ENCODE peak calls at places on chromosomes 13 and 19, in seven cellular contexts. H is right lobe of liver, Z is lower lobe of right lung, O is osteoblast, P is tibial nerve, A is ovary, U is GM12878. W is an unnamed sample.

GRCh38 chr19:22784051-22784450 is at the start of gene ZNF99:
- DNase-seq in H (peak; percentile 23), Z (no peak), O (no peak), P (peak; percentile 59), A (peak; percentile 42), U (no peak), W (peak; percentile 79)

GRCh38 chr19:13784731-13785452 is 10.4 kb upstream of the ZSWIM4 start:
- DNase-seq in H (peak; percentile 83), Z (peak; percentile 89), O (peak; percentile 82), P (peak; percentile 60), A (peak; percentile 84), U (no peak), W (peak; percentile 88)

GRCh38 chr19:30076751-30077670 is 135.0 kb downstream of the URI1 start:
- DNase-seq in H (no peak), Z (no peak), O (peak; percentile 64), P (no peak), A (peak; percentile 13), U (no peak), W (peak; percentile 43)

GRCh38 chr13:110308377-110309158 is 1.5 kb downstream of the COL4A2 start:
- DNase-seq in H (no peak), Z (no peak), O (peak; percentile 89), P (peak; percentile 53), A (peak; percentile 60), U (no peak), W (no peak)

GRCh38 chr13:73072501-73072900 is 13.7 kb downstream of the KLF5 start:
- DNase-seq in H (no peak), Z (no peak), O (no peak), P (no peak), A (no peak), U (no peak), W (no peak)

GRCh38 chr13:79767126-79767525 is 286.2 kb downstream of the NDFIP2 start:
- DNase-seq in H (no peak), Z (no peak), O (no peak), P (no peak), A (no peak), U (no peak), W (no peak)

GRCh38 chr19:22832031-22832762 is at the start of gene ZNF723:
- DNase-seq in H (no peak), Z (peak; percentile 41), O (no peak), P (no peak), A (no peak), U (no peak), W (no peak)

GRCh38 chr13:98797456-98797855 is 45.0 kb upstream of the SLC15A1 start:
- DNase-seq in H (no peak), Z (no peak), O (no peak), P (no peak), A (no peak), U (no peak), W (no peak)

GRCh38 chr19:19372656-19373416 is 32.6 kb upstream of the GATAD2A start:
- DNase-seq in H (peak; percentile 68), Z (peak; percentile 86), O (no peak), P (peak; percentile 25), A (no peak), U (no peak), W (peak; percentile 86)

GRCh38 chr19:34712606-34713261 is 21.3 kb upstream of the ZNF181 start:
- DNase-seq in H (no peak), Z (no peak), O (peak; percentile 68), P (peak; percentile 53), A (no peak), U (peak; percentile 23), W (no peak)

GRCh38 chr13:61685683-61686013 is 270.0 kb upstream of the PCDH20 start:
- DNase-seq in H (no peak), Z (no peak), O (no peak), P (no peak), A (no peak), U (no peak), W (no peak)

GRCh38 chr13:76874466-76874865 is 11.7 kb downstream of the KCTD12 start:
- DNase-seq in H (no peak), Z (no peak), O (no peak), P (no peak), A (no peak), U (no peak), W (no peak)

GRCh38 chr19:51366999-51367564 is 894 bp upstream of the ETFB start:
- DNase-seq in H (peak; percentile 58), Z (peak; percentile 70), O (peak; percentile 62), P (no peak), A (peak; percentile 73), U (no peak), W (peak; percentile 90)

GRCh38 chr13:31207630-31208549 is 8.1 kb downstream of the B3GLCT start:
- DNase-seq in H (no peak), Z (no peak), O (peak; percentile 71), P (no peak), A (peak; percentile 75), U (no peak), W (no peak)

DNA sequence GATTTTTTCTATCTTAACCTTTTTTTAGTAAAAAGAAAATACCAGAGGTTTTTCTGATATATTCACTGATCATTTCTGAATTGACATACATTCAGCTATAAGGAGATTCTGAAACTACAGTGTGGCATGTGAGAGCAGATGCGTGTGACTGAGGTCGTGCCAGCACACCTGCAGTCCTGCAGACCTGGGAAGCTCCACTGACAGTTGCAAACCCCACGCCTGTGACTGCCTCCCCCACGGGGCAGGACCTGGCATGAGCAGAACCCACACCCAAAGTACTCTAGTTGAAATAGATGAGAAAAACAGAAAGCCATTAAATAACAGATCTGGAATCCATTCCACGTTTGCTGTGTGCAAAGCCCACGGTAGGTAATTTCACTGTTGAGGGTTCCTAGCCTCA is 80.7 kb downstream of the TEX29 start:
- DNase-seq in H (no peak), Z (no peak), O (no peak), P (no peak), A (peak; percentile 5), U (no peak), W (no peak)
- H3K36me3 ChIP-seq in H (no peaks in the 10 kb centered on the region), Z (no peaks in the 10 kb centered on the region), O (no peaks in the 10 kb centered on the region), P (no peaks in the 10 kb centered on the region), A (no peaks in the 10 kb centered on the region), U (no peaks in the 10 kb centered on the region), W (no peaks in the 10 kb centered on the region)

DNA sequence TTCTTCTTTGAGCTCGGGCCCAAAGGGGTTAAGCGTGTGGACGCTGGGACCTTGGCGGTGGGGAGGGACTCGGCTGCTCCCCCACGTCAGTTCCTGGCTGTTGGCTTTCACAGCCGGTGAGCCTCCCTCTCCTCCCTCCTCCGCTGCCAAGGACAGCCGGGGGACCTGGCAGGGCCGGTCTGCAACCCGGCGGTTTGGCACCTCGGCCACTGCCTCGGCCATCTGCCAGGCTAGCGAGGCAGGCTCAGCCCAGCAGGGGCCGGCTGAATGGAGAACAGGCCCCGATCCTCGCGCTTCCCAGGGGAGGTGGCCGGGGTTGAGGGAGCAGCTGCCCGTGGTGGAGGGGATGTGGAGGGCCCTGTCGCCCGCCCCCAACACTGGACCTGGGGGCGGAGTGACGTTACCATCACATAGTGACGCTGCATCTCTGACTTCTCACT is 5.0 kb downstream of the TLE5 start:
- DNase-seq in H (peak; percentile 87), Z (peak; percentile 85), O (peak; percentile 96), P (peak; percentile 69), A (peak; percentile 97), U (no peak), W (peak; percentile 96)
- H3K4me1 ChIP-seq in H (no peaks in the 10 kb centered on the region), Z (peaks cover 62% of the 10 kb centered on the region), O (peaks cover 13% of the 10 kb centered on the region), P (peaks cover 81% of the 10 kb centered on the region), A (peaks cover 10% of the 10 kb centered on the region), U (peaks cover 9% of the 10 kb centered on the region), W (peaks cover 22% of the 10 kb centered on the region)

GRCh38 chr13:113091211-113091771 is 14.3 kb upstream of the F7 start:
- DNase-seq in H (peak; percentile 14), Z (peak; percentile 34), O (no peak), P (no peak), A (no peak), U (no peak), W (peak; percentile 65)
- H3K27ac ChIP-seq in H (no peak overlapping the region), Z (no peak overlapping the region), O (no peak overlapping the region), P (no peak overlapping the region), A (no peak overlapping the region), U (no peak overlapping the region), W (no peak overlapping the region)

GRCh38 chr13:113613789-113614379 is 29.3 kb downstream of the TFDP1 start:
- DNase-seq in H (no peak), Z (no peak), O (no peak), P (no peak), A (no peak), U (no peak), W (no peak)
- H3K36me3 ChIP-seq in H (peaks cover 6% of the 10 kb centered on the region), Z (peaks cover 28% of the 10 kb centered on the region), O (peaks cover 46% of the 10 kb centered on the region), P (no peaks in the 10 kb centered on the region), A (no peaks in the 10 kb centered on the region), U (peaks cover 14% of the 10 kb centered on the region), W (peaks cover 10% of the 10 kb centered on the region)

DNA sequence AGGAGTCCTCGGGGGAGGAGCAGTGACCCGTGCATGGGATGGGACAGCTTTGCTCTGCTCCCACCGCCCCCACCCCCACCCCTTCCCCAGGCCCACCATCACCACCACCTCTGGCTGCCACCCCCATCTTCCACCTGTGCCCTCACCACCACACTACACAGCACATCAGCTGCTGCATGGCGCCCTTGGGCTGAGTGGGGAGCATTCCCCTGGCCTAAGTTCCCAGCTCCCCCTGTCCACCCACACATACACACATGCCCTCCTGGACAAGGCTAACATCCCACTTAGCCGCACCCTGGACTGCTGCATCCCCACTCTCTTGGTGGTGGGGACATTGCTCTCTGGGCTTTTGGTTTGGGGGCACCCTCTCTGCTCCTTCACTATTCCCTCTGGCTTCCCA is 46.2 kb upstream of the SGCG start:
- DNase-seq in H (no peak), Z (no peak), O (no peak), P (no peak), A (no peak), U (no peak), W (no peak)
- H3K4me1 ChIP-seq in H (no peaks in the 10 kb centered on the region), Z (no peaks in the 10 kb centered on the region), O (no peaks in the 10 kb centered on the region), P (no peaks in the 10 kb centered on the region), A (no peaks in the 10 kb centered on the region), U (no peaks in the 10 kb centered on the region), W (no peaks in the 10 kb centered on the region)

DNA sequence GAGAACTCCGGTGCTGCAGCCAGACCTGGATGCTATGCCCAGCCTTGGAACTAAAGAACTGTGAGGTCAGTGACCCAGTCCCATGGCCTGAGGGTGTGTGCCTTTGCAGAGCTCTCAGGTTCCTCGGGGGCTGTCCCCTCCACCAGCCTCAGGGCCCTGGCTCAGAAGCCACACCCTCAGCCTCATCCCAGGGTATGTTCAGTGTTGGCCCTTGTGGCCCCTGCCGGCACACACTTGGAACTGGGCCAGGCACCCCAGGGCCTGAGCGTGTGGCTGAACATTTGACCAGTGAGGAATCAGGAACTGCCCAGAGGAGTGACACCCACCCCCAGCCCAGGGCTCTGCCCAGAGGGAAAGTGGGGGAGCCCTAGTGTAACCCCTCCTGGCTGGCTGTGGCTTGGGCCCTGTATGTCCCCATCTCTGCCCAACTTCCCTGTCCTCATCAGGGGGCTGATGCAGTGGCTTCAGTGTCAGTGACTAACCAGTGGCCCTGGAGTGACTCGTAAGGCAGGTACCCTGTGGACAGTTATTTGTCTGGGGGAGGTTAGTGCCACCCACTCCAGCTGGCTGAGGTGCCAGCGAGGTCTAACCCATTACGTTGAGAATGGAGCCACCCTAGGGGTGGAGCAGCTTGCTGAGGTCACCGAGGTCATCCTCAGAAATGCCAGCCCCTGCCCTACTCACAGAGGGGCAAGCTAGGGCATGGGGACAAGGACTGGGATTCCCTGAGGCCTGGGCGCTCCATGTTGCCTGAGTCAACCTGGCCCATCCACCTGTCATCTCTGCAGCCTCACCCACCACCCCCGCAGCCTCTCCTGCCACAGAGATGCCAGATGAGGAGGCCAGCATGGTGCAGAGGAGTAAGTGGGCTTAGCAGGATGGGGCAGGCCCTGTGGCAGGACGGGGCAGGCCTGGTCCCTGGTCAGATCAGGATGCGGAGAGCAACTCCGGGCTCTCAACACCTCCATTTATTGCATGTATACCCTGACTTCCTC is 9.8 kb downstream of the NKPD1 start:
- DNase-seq in H (no peak), Z (no peak), O (peak; percentile 83), P (no peak), A (no peak), U (no peak), W (peak; percentile 52)
- H3K27ac ChIP-seq in H (no peak overlapping the region), Z (no peak overlapping the region), O (no peak overlapping the region), P (no peak overlapping the region), A (no peak overlapping the region), U (no peak overlapping the region), W (no peak overlapping the region)